ENCODE peak calls at places on chromosomes 7 and 10, in eight cellular contexts. L, J, Z, X, W, A, T and K are unnamed samples.

GRCh38 chr10:124041684-124042445 is 51.5 kb downstream of the CHST15 start:
- DNase-seq in L (no peak), J (no peak), Z (peak; percentile 50), X (no peak), W (no peak), A (no peak), T (peak; percentile 49), K (no peak)

GRCh38 chr10:71255817-71256660 is 43.7 kb downstream of the UNC5B start:
- DNase-seq in L (no peak), J (peak; percentile 36), Z (peak; percentile 64), X (no peak), W (peak; percentile 82), A (no peak), T (no peak), K (no peak)

GRCh38 chr10:7407368-7408002 is 3.3 kb downstream of the SFMBT2 start:
- DNase-seq in L (no peak), J (peak; percentile 10), Z (no peak), X (peak; percentile 35), W (no peak), A (peak; percentile 64), T (peak; percentile 71), K (no peak)

GRCh38 chr10:90740265-90740664 is 117.6 kb downstream of the HTR7 start:
- DNase-seq in L (no peak), J (no peak), Z (no peak), X (no peak), W (no peak), A (no peak), T (no peak), K (no peak)

GRCh38 chr7:142503036-142503435 is 245.2 kb upstream of the PRSS58 start:
- DNase-seq in L (no peak), J (no peak), Z (no peak), X (no peak), W (no peak), A (no peak), T (no peak), K (no peak)

GRCh38 chr7:159068893-159069448 is 75.7 kb downstream of the VIPR2 start:
- DNase-seq in L (no peak), J (no peak), Z (no peak), X (no peak), W (no peak), A (peak; percentile 52), T (no peak), K (no peak)

GRCh38 chr10:1188556-1189135 is 132.5 kb downstream of the WDR37 start:
- DNase-seq in L (no peak), J (peak; percentile 46), Z (no peak), X (no peak), W (no peak), A (no peak), T (no peak), K (no peak)

GRCh38 chr7:54798569-54798968 is 39.6 kb upstream of the SEC61G start:
- DNase-seq in L (no peak), J (no peak), Z (no peak), X (no peak), W (no peak), A (no peak), T (no peak), K (no peak)

GRCh38 chr10:68489919-68490318 is 18.1 kb upstream of the DNA2 start:
- DNase-seq in L (no peak), J (no peak), Z (no peak), X (no peak), W (no peak), A (no peak), T (no peak), K (no peak)

GRCh38 chr7:15280078-15280734 is 281.6 kb downstream of the AGMO start:
- DNase-seq in L (no peak), J (no peak), Z (no peak), X (peak; percentile 40), W (peak; percentile 8), A (no peak), T (no peak), K (no peak)

GRCh38 chr10:86172296-86172695 is 194.3 kb downstream of the GRID1 start:
- DNase-seq in L (no peak), J (no peak), Z (no peak), X (no peak), W (no peak), A (no peak), T (no peak), K (no peak)

GRCh38 chr10:119305860-119306513 is 98.6 kb downstream of the GRK5 start:
- DNase-seq in L (no peak), J (peak; percentile 99), Z (peak; percentile 97), X (no peak), W (peak; percentile 87), A (peak; percentile 93), T (no peak), K (peak; percentile 84)

GRCh38 chr7:141157138-141157765 is 83.4 kb downstream of the TMEM178B start:
- DNase-seq in L (no peak), J (no peak), Z (no peak), X (no peak), W (no peak), A (no peak), T (no peak), K (no peak)

GRCh38 chr10:90905925-90906324 is 15.0 kb downstream of the ANKRD1 start:
- DNase-seq in L (no peak), J (no peak), Z (no peak), X (no peak), W (no peak), A (no peak), T (no peak), K (no peak)

GRCh38 chr7:81299272-81299671 is 380.4 kb upstream of the SEMA3C start:
- DNase-seq in L (no peak), J (peak; percentile 90), Z (peak; percentile 97), X (no peak), W (peak; percentile 93), A (no peak), T (no peak), K (no peak)

GRCh38 chr10:60732240-60733188 is 45.8 kb upstream of the CDK1 start:
- DNase-seq in L (no peak), J (peak; percentile 41), Z (peak; percentile 44), X (peak; percentile 48), W (no peak), A (no peak), T (peak; percentile 65), K (peak; percentile 5)

GRCh38 chr7:37208528-37208927 is 240.1 kb downstream of the ELMO1 start:
- DNase-seq in L (peak; percentile 89), J (peak; percentile 38), Z (peak; percentile 28), X (peak; percentile 44), W (peak; percentile 97), A (no peak), T (no peak), K (no peak)

GRCh38 chr10:34049887-34050286 is 715.4 kb upstream of the NRP1 start:
- DNase-seq in L (peak; percentile 38), J (peak; percentile 25), Z (peak; percentile 32), X (no peak), W (peak; percentile 34), A (no peak), T (no peak), K (no peak)

GRCh38 chr7:2138146-2138765 is 94.5 kb downstream of the MAD1L1 start:
- DNase-seq in L (no peak), J (no peak), Z (no peak), X (no peak), W (no peak), A (peak; percentile 81), T (no peak), K (no peak)

GRCh38 chr10:103246328-103246727 is 641 bp downstream of the RPEL1 start:
- DNase-seq in L (no peak), J (no peak), Z (no peak), X (no peak), W (no peak), A (no peak), T (no peak), K (no peak)

GRCh38 chr7:35267372-35267771 is 13.5 kb upstream of the TBX20 start:
- DNase-seq in L (no peak), J (no peak), Z (no peak), X (no peak), W (no peak), A (no peak), T (no peak), K (no peak)